ENCODE peak calls at places on chromosomes 12 and 14, in eight cellular contexts. D is K562, Z is H1, N is sigmoid colon, K is SK-N-SH, A is stomach, R is upper lobe of left lung, E is suprapubic skin. L is an unnamed sample.

GRCh38 chr14:87908591-87908990 is 84.4 kb downstream of the GALC start:
- DNase-seq in Z (no peak), R (no peak), K (no peak), E (no peak), N (no peak), D (no peak), A (no peak), L (no peak)

GRCh38 chr12:78963439-78964222 is 99.1 kb downstream of the SYT1 start:
- DNase-seq in A (no peak), K (no peak), E (no peak), N (no peak), Z (no peak), R (no peak), D (no peak), L (no peak)

GRCh38 chr14:21267886-21268611 is 1.2 kb downstream of the HNRNPC start:
- DNase-seq in Z (no peak), N (no peak), D (no peak), K (no peak), A (no peak), R (no peak), E (no peak), L (no peak)

GRCh38 chr14:27929823-27930347 is 836.7 kb upstream of the FOXG1 start:
- DNase-seq in D (no peak), N (no peak), E (no peak), A (no peak), K (no peak), R (no peak), Z (no peak), L (no peak)

GRCh38 chr12:32181498-32182175 is 75.0 kb downstream of the BICD1 start:
- DNase-seq in K (peak), D (no peak), E (no peak), R (no peak), Z (no peak), A (no peak), N (no peak), L (no peak)

GRCh38 chr12:54251667-54252284 is 28.1 kb downstream of the CBX5 start:
- DNase-seq in E (no peak), A (no peak), K (peak), D (peak), Z (no peak), R (no peak), N (no peak), L (no peak)

GRCh38 chr14:61147898-61148549 is 133.1 kb downstream of the TMEM30B start:
- DNase-seq in D (no peak), R (peak), E (no peak), K (no peak), A (no peak), N (peak), Z (no peak), L (peak)

GRCh38 chr14:68948686-68949085 is 30.4 kb downstream of the ACTN1 start:
- DNase-seq in K (peak), A (no peak), E (no peak), N (peak), D (no peak), Z (no peak), R (no peak), L (no peak)

GRCh38 chr14:45065540-45065939 is 18.4 kb upstream of the PRPF39 start:
- DNase-seq in E (no peak), A (no peak), Z (no peak), R (no peak), D (no peak), K (no peak), N (no peak), L (no peak)
- H3K27ac ChIP-seq in E (no peak), A (no peak), Z (no peak), R (no peak), D (no peak), K (no peak), N (peak), L (peak)

GRCh38 chr14:91371011-91371989 is 46.3 kb downstream of the CCDC88C start:
- DNase-seq in K (no peak), Z (no peak), A (no peak), N (no peak), D (no peak), R (peak), E (no peak), L (no peak)
- TF ChIP-seq POLR2AphosphoS5 in K (no peak), Z (no peak), A (no peak), N (no peak), D (no peak), R (no peak), E (no peak), L (no peak)

GRCh38 chr14:101230161-101230850 is 326.8 kb upstream of the RTL1 start:
- DNase-seq in D (peak), K (peak), E (no peak), N (no peak), Z (no peak), A (no peak), R (no peak), L (no peak)

GRCh38 chr14:101233016-101233355 is 328.3 kb upstream of the DIO3 start:
- DNase-seq in R (peak), K (no peak), A (no peak), Z (no peak), N (no peak), E (peak), D (no peak), L (no peak)

GRCh38 chr14:101232340-101233015 is 328.8 kb upstream of the DIO3 start:
- DNase-seq in E (no peak), K (no peak), D (no peak), R (no peak), N (peak), A (no peak), Z (no peak), L (no peak)

GRCh38 chr14:101230851-101231550 is 327.5 kb upstream of the RTL1 start:
- DNase-seq in R (no peak), K (no peak), D (no peak), A (no peak), Z (no peak), N (no peak), E (no peak), L (no peak)

DNA sequence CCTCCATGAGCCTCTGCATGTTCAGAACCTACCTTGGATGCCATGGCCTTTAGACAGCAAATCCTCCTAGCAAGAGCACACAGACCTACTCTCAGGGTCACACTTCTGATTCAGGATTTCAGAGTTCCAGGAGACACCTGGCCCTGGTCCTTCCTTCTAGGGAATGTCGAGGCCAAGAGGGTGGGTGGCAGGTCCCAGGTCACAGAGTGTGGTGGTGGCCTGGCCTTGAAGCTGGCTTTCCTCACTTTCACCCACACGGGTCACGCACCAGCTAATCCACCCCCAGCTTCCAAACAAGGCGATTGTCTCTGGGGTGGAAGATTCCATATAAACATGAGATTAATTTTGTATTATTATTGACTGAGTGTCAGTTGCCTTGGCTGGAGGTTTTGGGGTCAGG is 328.3 kb upstream of the RTL1 start:
- DNase-seq in D (no peak), R (no peak), A (no peak), N (peak), E (no peak), K (no peak), Z (no peak), L (no peak)
- TF ChIP-seq EP300 in D (no peak), R (no peak), A (no peak), N (no peak), E (no peak), K (no peak), Z (no peak), L (no peak)

GRCh38 chr12:121709478-121709890 is 3.1 kb upstream of the TMEM120B start:
- DNase-seq in D (no peak), R (no peak), E (no peak), K (no peak), N (no peak), Z (no peak), A (no peak), L (no peak)
- H3K27ac ChIP-seq in D (no peak), R (no peak), E (no peak), K (no peak), N (no peak), Z (no peak), A (no peak), L (peak)